ENCODE peak calls at places on chromosomes 3 and 15, in nine cellular contexts. One of them, this sample, is unnamed.

GRCh38 chr3:137300703-137301102 is 342.9 kb downstream of the IL20RB start:
- DNase-seq in HCT116: no peak
- DNase-seq in GM23248: no peak
- DNase-seq in fibroblast of lung: no peak
- DNase-seq in IMR-90: no peak
- DNase-seq in endothelial cell of umbilical vein: no peak
- DNase-seq in H9: no peak
- DNase-seq in endodermal cell: no peak
- DNase-seq in NT2/D1: no peak
- DNase-seq in this sample: no peak

GRCh38 chr3:25103391-25103790 is 324.7 kb upstream of the RARB start:
- DNase-seq in endodermal cell: no peak
- DNase-seq in H9: no peak
- DNase-seq in fibroblast of lung: no peak
- DNase-seq in GM23248: no peak
- DNase-seq in endothelial cell of umbilical vein: no peak
- DNase-seq in NT2/D1: no peak
- DNase-seq in IMR-90: no peak
- DNase-seq in HCT116: no peak
- DNase-seq in this sample: peak; percentile 20

GRCh38 chr3:54040476-54040875 is 81.9 kb upstream of the CACNA2D3 start:
- DNase-seq in NT2/D1: no peak
- DNase-seq in IMR-90: no peak
- DNase-seq in endodermal cell: no peak
- DNase-seq in HCT116: no peak
- DNase-seq in fibroblast of lung: no peak
- DNase-seq in endothelial cell of umbilical vein: no peak
- DNase-seq in H9: no peak
- DNase-seq in GM23248: no peak
- DNase-seq in this sample: no peak

GRCh38 chr3:37645801-37646380 is 215.8 kb upstream of the CTDSPL start:
- DNase-seq in fibroblast of lung: no peak
- DNase-seq in IMR-90: no peak
- DNase-seq in endothelial cell of umbilical vein: no peak
- DNase-seq in GM23248: no peak
- DNase-seq in H9: no peak
- DNase-seq in NT2/D1: no peak
- DNase-seq in endodermal cell: no peak
- DNase-seq in HCT116: no peak
- DNase-seq in this sample: no peak

GRCh38 chr3:105647047-105647446 is 221.8 kb downstream of the CBLB start:
- DNase-seq in endodermal cell: no peak
- DNase-seq in GM23248: peak; percentile 91
- DNase-seq in HCT116: peak; percentile 69
- DNase-seq in IMR-90: peak; percentile 96
- DNase-seq in NT2/D1: no peak
- DNase-seq in H9: no peak
- DNase-seq in fibroblast of lung: peak; percentile 93
- DNase-seq in endothelial cell of umbilical vein: peak; percentile 48
- DNase-seq in this sample: peak; percentile 90

GRCh38 chr3:106249159-106249558 is 380.3 kb upstream of the CBLB start:
- DNase-seq in H9: no peak
- DNase-seq in HCT116: no peak
- DNase-seq in NT2/D1: no peak
- DNase-seq in GM23248: peak; percentile 39
- DNase-seq in endothelial cell of umbilical vein: no peak
- DNase-seq in fibroblast of lung: peak; percentile 77
- DNase-seq in IMR-90: peak; percentile 81
- DNase-seq in endodermal cell: no peak
- DNase-seq in this sample: peak; percentile 37

GRCh38 chr3:62870321-62870720 is 4.9 kb downstream of the CADPS start:
- DNase-seq in endodermal cell: no peak
- DNase-seq in HCT116: no peak
- DNase-seq in endothelial cell of umbilical vein: no peak
- DNase-seq in H9: no peak
- DNase-seq in fibroblast of lung: peak; percentile 21
- DNase-seq in NT2/D1: no peak
- DNase-seq in IMR-90: peak; percentile 0
- DNase-seq in GM23248: peak; percentile 83
- DNase-seq in this sample: no peak

GRCh38 chr3:43389388-43390254 is 103.3 kb downstream of the SNRK start:
- DNase-seq in endothelial cell of umbilical vein: peak; percentile 97
- DNase-seq in NT2/D1: no peak
- DNase-seq in IMR-90: peak; percentile 88
- DNase-seq in H9: no peak
- DNase-seq in GM23248: no peak
- DNase-seq in fibroblast of lung: peak; percentile 75
- DNase-seq in HCT116: no peak
- DNase-seq in endodermal cell: no peak
- DNase-seq in this sample: peak; percentile 56

GRCh38 chr3:106425021-106425420 is 556.2 kb upstream of the CBLB start:
- DNase-seq in IMR-90: peak; percentile 81
- DNase-seq in endodermal cell: no peak
- DNase-seq in GM23248: peak; percentile 57
- DNase-seq in fibroblast of lung: peak; percentile 89
- DNase-seq in HCT116: no peak
- DNase-seq in H9: no peak
- DNase-seq in endothelial cell of umbilical vein: no peak
- DNase-seq in NT2/D1: no peak
- DNase-seq in this sample: peak; percentile 80

GRCh38 chr3:141115752-141116541 is 64.8 kb downstream of the SPSB4 start:
- DNase-seq in endodermal cell: no peak
- DNase-seq in NT2/D1: no peak
- DNase-seq in H9: peak; percentile 6
- DNase-seq in IMR-90: no peak
- DNase-seq in GM23248: no peak
- DNase-seq in HCT116: no peak
- DNase-seq in fibroblast of lung: peak; percentile 64
- DNase-seq in endothelial cell of umbilical vein: no peak
- DNase-seq in this sample: no peak

GRCh38 chr3:190279690-190280089 is 42.6 kb downstream of the CLDN1 start:
- DNase-seq in fibroblast of lung: no peak
- DNase-seq in NT2/D1: no peak
- DNase-seq in endodermal cell: no peak
- DNase-seq in HCT116: no peak
- DNase-seq in IMR-90: no peak
- DNase-seq in H9: no peak
- DNase-seq in endothelial cell of umbilical vein: no peak
- DNase-seq in GM23248: no peak
- DNase-seq in this sample: no peak

GRCh38 chr3:195270350-195271115 is 426 bp downstream of the XXYLT1 start:
- DNase-seq in IMR-90: peak; percentile 69
- DNase-seq in H9: peak; percentile 76
- DNase-seq in fibroblast of lung: peak; percentile 76
- DNase-seq in endothelial cell of umbilical vein: peak; percentile 86
- DNase-seq in NT2/D1: peak; percentile 57
- DNase-seq in HCT116: peak; percentile 26
- DNase-seq in GM23248: peak; percentile 91
- DNase-seq in endodermal cell: peak; percentile 90
- DNase-seq in this sample: peak; percentile 88

GRCh38 chr3:44883999-44884431 is 9.6 kb downstream of the TGM4 start:
- DNase-seq in H9: no peak
- DNase-seq in HCT116: peak; percentile 35
- DNase-seq in NT2/D1: no peak
- DNase-seq in endodermal cell: peak; percentile 55
- DNase-seq in fibroblast of lung: peak; percentile 89
- DNase-seq in GM23248: peak; percentile 92
- DNase-seq in IMR-90: peak; percentile 95
- DNase-seq in endothelial cell of umbilical vein: peak; percentile 90
- DNase-seq in this sample: peak; percentile 87

GRCh38 chr3:147415337-147415736 is 6.2 kb downstream of the ZIC1 start:
- DNase-seq in IMR-90: no peak
- DNase-seq in GM23248: no peak
- DNase-seq in HCT116: no peak
- DNase-seq in NT2/D1: no peak
- DNase-seq in H9: peak; percentile 55
- DNase-seq in fibroblast of lung: no peak
- DNase-seq in endodermal cell: peak; percentile 56
- DNase-seq in endothelial cell of umbilical vein: no peak
- DNase-seq in this sample: no peak

GRCh38 chr15:91445701-91446100 is 345.6 kb downstream of the SV2B start:
- DNase-seq in HCT116: no peak
- DNase-seq in NT2/D1: no peak
- DNase-seq in fibroblast of lung: no peak
- DNase-seq in IMR-90: peak; percentile 4
- DNase-seq in endothelial cell of umbilical vein: no peak
- DNase-seq in H9: no peak
- DNase-seq in endodermal cell: no peak
- DNase-seq in GM23248: no peak
- DNase-seq in this sample: peak; percentile 4

DNA sequence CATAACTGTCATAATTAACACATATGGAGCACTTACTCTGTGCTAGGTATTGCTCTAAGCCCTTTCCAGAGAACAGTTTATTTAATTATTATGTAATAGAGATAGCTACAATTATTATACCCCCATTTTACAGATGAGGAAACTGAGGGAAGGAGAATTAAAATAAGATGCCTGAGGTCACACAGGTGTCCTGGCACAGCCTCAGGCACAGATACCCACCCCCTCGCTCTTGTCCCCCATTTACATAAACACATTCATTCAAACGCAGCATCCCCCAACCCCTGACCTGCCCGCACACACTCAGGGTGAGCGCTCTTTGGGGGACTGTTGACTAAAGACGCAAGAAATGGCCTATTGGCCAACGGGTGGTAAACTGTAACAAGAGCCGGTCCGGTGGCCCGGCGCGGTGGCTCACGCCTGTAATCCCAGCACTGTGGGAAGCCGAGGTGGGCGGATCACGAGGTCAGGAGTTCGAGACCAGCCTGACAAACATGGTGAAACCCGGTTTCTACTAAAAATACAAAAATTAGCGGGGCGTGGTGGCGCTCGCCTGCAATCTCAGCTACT is 2.1 kb upstream of the ISL2 start:
- DNase-seq in NT2/D1: no peak
- DNase-seq in HCT116: no peak
- DNase-seq in endodermal cell: peak; percentile 43
- DNase-seq in H9: no peak
- DNase-seq in fibroblast of lung: no peak
- DNase-seq in endothelial cell of umbilical vein: no peak
- DNase-seq in IMR-90: no peak
- DNase-seq in GM23248: no peak
- DNase-seq in this sample: no peak
- H3K27me3 ChIP-seq in NT2/D1: peaks cover 74% of the 10 kb centered on the region
- H3K27me3 ChIP-seq in HCT116: no peaks in the 10 kb centered on the region
- H3K27me3 ChIP-seq in endodermal cell: peaks cover 73% of the 10 kb centered on the region
- H3K27me3 ChIP-seq in H9: peaks cover 29% of the 10 kb centered on the region
- H3K27me3 ChIP-seq in fibroblast of lung: peaks cover 55% of the 10 kb centered on the region
- H3K27me3 ChIP-seq in endothelial cell of umbilical vein: peaks cover 37% of the 10 kb centered on the region
- H3K27me3 ChIP-seq in IMR-90: peaks cover 11% of the 10 kb centered on the region
- H3K27me3 ChIP-seq in GM23248: peaks cover 31% of the 10 kb centered on the region
- H3K27me3 ChIP-seq in this sample: peaks cover 76% of the 10 kb centered on the region

GRCh38 chr3:11291808-11292207 is 19.6 kb downstream of the ATG7 start:
- DNase-seq in IMR-90: no peak
- DNase-seq in endodermal cell: no peak
- DNase-seq in GM23248: no peak
- DNase-seq in HCT116: no peak
- DNase-seq in H9: no peak
- DNase-seq in endothelial cell of umbilical vein: no peak
- DNase-seq in fibroblast of lung: no peak
- DNase-seq in NT2/D1: no peak
- DNase-seq in this sample: no peak

GRCh38 chr3:11290743-11291680 is 18.8 kb downstream of the ATG7 start:
- DNase-seq in H9: no peak
- DNase-seq in NT2/D1: no peak
- DNase-seq in HCT116: no peak
- DNase-seq in GM23248: peak; percentile 80
- DNase-seq in endothelial cell of umbilical vein: no peak
- DNase-seq in endodermal cell: no peak
- DNase-seq in IMR-90: peak; percentile 84
- DNase-seq in fibroblast of lung: peak; percentile 46
- DNase-seq in this sample: peak; percentile 40

GRCh38 chr3:11289864-11290263 is 17.7 kb downstream of the ATG7 start:
- DNase-seq in GM23248: peak; percentile 32
- DNase-seq in fibroblast of lung: no peak
- DNase-seq in endodermal cell: no peak
- DNase-seq in IMR-90: no peak
- DNase-seq in HCT116: no peak
- DNase-seq in H9: no peak
- DNase-seq in endothelial cell of umbilical vein: peak; percentile 21
- DNase-seq in NT2/D1: no peak
- DNase-seq in this sample: no peak

GRCh38 chr3:11288021-11288491 is 15.9 kb downstream of the ATG7 start:
- DNase-seq in H9: no peak
- DNase-seq in fibroblast of lung: no peak
- DNase-seq in endodermal cell: no peak
- DNase-seq in GM23248: peak; percentile 79
- DNase-seq in HCT116: no peak
- DNase-seq in IMR-90: peak; percentile 51
- DNase-seq in endothelial cell of umbilical vein: peak; percentile 56
- DNase-seq in NT2/D1: no peak
- DNase-seq in this sample: peak; percentile 30

GRCh38 chr3:11288786-11289637 is 16.8 kb downstream of the ATG7 start:
- DNase-seq in IMR-90: peak; percentile 96
- DNase-seq in endodermal cell: no peak
- DNase-seq in endothelial cell of umbilical vein: peak; percentile 95
- DNase-seq in GM23248: peak; percentile 92
- DNase-seq in NT2/D1: no peak
- DNase-seq in H9: no peak
- DNase-seq in fibroblast of lung: peak; percentile 94
- DNase-seq in HCT116: peak; percentile 18
- DNase-seq in this sample: peak; percentile 85
- H3K9ac ChIP-seq in IMR-90: peak overlapping the region; percentile 78
- H3K9ac ChIP-seq in endodermal cell: no peak overlapping the region
- H3K9ac ChIP-seq in endothelial cell of umbilical vein: peak overlapping the region; percentile 90
- H3K9ac ChIP-seq in GM23248: peak overlapping the region; percentile 62
- H3K9ac ChIP-seq in NT2/D1: no peak overlapping the region
- H3K9ac ChIP-seq in H9: no peak overlapping the region
- H3K9ac ChIP-seq in fibroblast of lung: no peak overlapping the region
- H3K9ac ChIP-seq in HCT116: peak overlapping the region; percentile 3
- H3K9ac ChIP-seq in this sample: peak overlapping the region; percentile 66

DNA sequence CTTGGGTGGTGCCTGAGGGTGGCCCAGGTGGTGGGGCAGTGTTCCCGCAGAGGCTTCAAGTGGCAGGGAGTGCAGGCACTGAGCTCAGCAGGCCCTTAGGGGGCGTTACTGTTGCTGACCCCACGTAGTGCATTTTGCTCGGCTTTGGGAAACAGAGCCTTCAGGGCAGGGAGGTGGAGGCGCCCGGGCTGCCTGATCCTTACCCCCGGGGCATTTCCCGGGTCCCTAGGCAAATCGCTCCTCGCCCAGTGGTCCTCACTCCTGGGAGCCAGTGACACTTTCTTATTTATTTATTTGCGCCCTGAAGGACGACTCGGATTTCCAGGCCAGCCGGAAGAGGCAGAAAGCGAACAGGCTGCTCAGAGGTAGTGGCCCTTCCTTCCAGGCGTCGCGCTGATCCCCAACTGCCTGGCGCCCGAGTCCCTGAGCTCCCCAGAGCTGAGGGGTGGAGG is 10.1 kb upstream of the FOXB1 start:
- DNase-seq in endothelial cell of umbilical vein: no peak
- DNase-seq in NT2/D1: no peak
- DNase-seq in HCT116: no peak
- DNase-seq in GM23248: no peak
- DNase-seq in IMR-90: no peak
- DNase-seq in endodermal cell: peak; percentile 90
- DNase-seq in H9: peak; percentile 85
- DNase-seq in fibroblast of lung: no peak
- DNase-seq in this sample: no peak
- H3K27me3 ChIP-seq in endothelial cell of umbilical vein: peaks cover 72% of the 10 kb centered on the region
- H3K27me3 ChIP-seq in NT2/D1: peaks cover 72% of the 10 kb centered on the region
- H3K27me3 ChIP-seq in HCT116: peaks cover 39% of the 10 kb centered on the region
- H3K27me3 ChIP-seq in GM23248: peaks cover 87% of the 10 kb centered on the region
- H3K27me3 ChIP-seq in IMR-90: peaks cover 66% of the 10 kb centered on the region
- H3K27me3 ChIP-seq in endodermal cell: peaks cover 66% of the 10 kb centered on the region
- H3K27me3 ChIP-seq in H9: peaks cover 5% of the 10 kb centered on the region
- H3K27me3 ChIP-seq in fibroblast of lung: peaks cover 58% of the 10 kb centered on the region
- H3K27me3 ChIP-seq in this sample: peaks cover 79% of the 10 kb centered on the region

GRCh38 chr3:134615743-134616142 is 35.1 kb downstream of the KY start:
- DNase-seq in endothelial cell of umbilical vein: no peak
- DNase-seq in NT2/D1: no peak
- DNase-seq in H9: no peak
- DNase-seq in HCT116: no peak
- DNase-seq in GM23248: no peak
- DNase-seq in IMR-90: no peak
- DNase-seq in endodermal cell: no peak
- DNase-seq in fibroblast of lung: no peak
- DNase-seq in this sample: no peak
- H3K9ac ChIP-seq in endothelial cell of umbilical vein: no peak overlapping the region
- H3K9ac ChIP-seq in NT2/D1: no peak overlapping the region
- H3K9ac ChIP-seq in H9: no peak overlapping the region
- H3K9ac ChIP-seq in HCT116: no peak overlapping the region
- H3K9ac ChIP-seq in GM23248: no peak overlapping the region
- H3K9ac ChIP-seq in IMR-90: no peak overlapping the region
- H3K9ac ChIP-seq in endodermal cell: no peak overlapping the region
- H3K9ac ChIP-seq in fibroblast of lung: no peak overlapping the region
- H3K9ac ChIP-seq in this sample: no peak overlapping the region

This sample was measured in adipocyte.